ENCODE peak calls at places on chromosomes 13 and 19, in five cellular contexts. G is endothelial cell, X is cardiac fibroblast, T is stomach, Y is nephron progenitor cell. Q is an unnamed sample.
A peak's percentile ranks its signal among the peaks of the same experiment; 100 is the strongest.

GRCh38 chr19:719081-719512 is 10.4 kb downstream of the PALM start:
- DNase-seq in G (no peak), X (peak; percentile 84), T (no peak), Y (no peak), Q (no peak)

GRCh38 chr19:19777692-19778091 is 43.9 kb downstream of the ZNF506 start:
- DNase-seq in G (no peak), X (no peak), T (no peak), Y (no peak), Q (no peak)

GRCh38 chr13:98429977-98430785 is 146.7 kb downstream of the STK24 start:
- DNase-seq in G (no peak), X (no peak), T (no peak), Y (no peak), Q (no peak)

GRCh38 chr13:51895906-51896888 is 34.4 kb downstream of the CCDC70 start:
- DNase-seq in G (peak; percentile 73), X (peak; percentile 78), T (peak; percentile 67), Y (peak; percentile 59), Q (no peak)

GRCh38 chr19:4357095-4357797 is 13.9 kb downstream of the MPND start:
- DNase-seq in G (no peak), X (no peak), T (no peak), Y (no peak), Q (no peak)

GRCh38 chr19:23896912-23897311 is 17.8 kb upstream of the ZNF726 start:
- DNase-seq in G (no peak), X (no peak), T (no peak), Y (no peak), Q (no peak)

GRCh38 chr19:45607071-45608029 is 5.3 kb upstream of the GPR4 start:
- DNase-seq in G (peak; percentile 85), X (peak; percentile 84), T (peak; percentile 80), Y (peak; percentile 89), Q (peak; percentile 40)

GRCh38 chr13:37621811-37622361 is 23.3 kb upstream of the POSTN start:
- DNase-seq in G (no peak), X (peak; percentile 95), T (no peak), Y (no peak), Q (no peak)

GRCh38 chr13:101218484-101218883 is 197.8 kb downstream of the NALCN start:
- DNase-seq in G (no peak), X (no peak), T (no peak), Y (no peak), Q (no peak)

GRCh38 chr13:50936681-50937080 is 27.1 kb downstream of the RNASEH2B start:
- DNase-seq in G (no peak), X (peak; percentile 50), T (no peak), Y (no peak), Q (no peak)

GRCh38 chr19:35354898-35355297 is 3.4 kb upstream of the FFAR3 start:
- DNase-seq in G (no peak), X (no peak), T (no peak), Y (no peak), Q (no peak)

GRCh38 chr13:47139519-47139918 is 242.7 kb upstream of the HTR2A start:
- DNase-seq in G (no peak), X (no peak), T (no peak), Y (no peak), Q (no peak)

GRCh38 chr13:30997697-30998547 is 65.5 kb downstream of the TEX26 start:
- DNase-seq in G (no peak), X (no peak), T (no peak), Y (no peak), Q (no peak)

GRCh38 chr13:50646070-50646469 is 197.4 kb downstream of the DLEU7 start:
- DNase-seq in G (no peak), X (no peak), T (no peak), Y (no peak), Q (no peak)

GRCh38 chr19:13765395-13766094 is 1.2 kb downstream of the MRI1 start:
- DNase-seq in G (no peak), X (no peak), T (no peak), Y (no peak), Q (no peak)

GRCh38 chr19:46069841-46070341 is 29.1 kb upstream of the IGFL4 start:
- DNase-seq in G (no peak), X (peak; percentile 94), T (no peak), Y (no peak), Q (no peak)

GRCh38 chr13:64697226-64697625 is 2532.9 kb downstream of the PCDH9 start:
- DNase-seq in G (no peak), X (peak; percentile 58), T (no peak), Y (no peak), Q (no peak)

GRCh38 chr13:112892759-112893569 is 76.0 kb upstream of the MCF2L start:
- DNase-seq in G (no peak), X (no peak), T (peak; percentile 61), Y (peak; percentile 38), Q (no peak)

GRCh38 chr19:53907193-53907581 is 1.9 kb upstream of the CACNG7 start:
- DNase-seq in G (no peak), X (no peak), T (no peak), Y (no peak), Q (no peak)

GRCh38 chr13:110388141-110388943 is 81.3 kb downstream of the COL4A2 start:
- DNase-seq in G (no peak), X (peak; percentile 81), T (no peak), Y (peak; percentile 40), Q (no peak)

GRCh38 chr19:40190891-40191835 is at the start of gene MAP3K10:
- DNase-seq in G (peak; percentile 69), X (peak; percentile 75), T (peak; percentile 72), Y (peak; percentile 81), Q (peak; percentile 83)

GRCh38 chr13:81686877-81687276 is 1346.0 kb upstream of the SPRY2 start:
- DNase-seq in G (no peak), X (no peak), T (no peak), Y (no peak), Q (no peak)

GRCh38 chr13:74026753-74027152 is 107.5 kb downstream of the KLF12 start:
- DNase-seq in G (peak; percentile 57), X (peak; percentile 15), T (peak; percentile 29), Y (peak; percentile 5), Q (peak; percentile 26)

GRCh38 chr13:99982021-99982740 is 597 bp downstream of the ZIC2 start:
- DNase-seq in G (peak; percentile 47), X (no peak), T (no peak), Y (peak; percentile 61), Q (no peak)

GRCh38 chr13:92510416-92510815 is 716.2 kb upstream of the GPC6 start:
- DNase-seq in G (no peak), X (no peak), T (no peak), Y (no peak), Q (no peak)

GRCh38 chr19:1490020-1490310 is 185 bp downstream of the PCSK4 start:
- DNase-seq in G (no peak), X (no peak), T (no peak), Y (no peak), Q (no peak)

GRCh38 chr13:101626925-101627555 is 174.6 kb downstream of the ITGBL1 start:
- DNase-seq in G (no peak), X (no peak), T (no peak), Y (no peak), Q (no peak)

GRCh38 chr13:27997904-27998522 is 9.5 kb upstream of the URAD start:
- DNase-seq in G (peak; percentile 57), X (peak; percentile 52), T (peak; percentile 54), Y (peak; percentile 60), Q (no peak)
- TF ChIP-seq CTCF in G (no peak), X (peak; percentile 35), T (no peak), Y (peak; percentile 69), Q (no peak)

DNA sequence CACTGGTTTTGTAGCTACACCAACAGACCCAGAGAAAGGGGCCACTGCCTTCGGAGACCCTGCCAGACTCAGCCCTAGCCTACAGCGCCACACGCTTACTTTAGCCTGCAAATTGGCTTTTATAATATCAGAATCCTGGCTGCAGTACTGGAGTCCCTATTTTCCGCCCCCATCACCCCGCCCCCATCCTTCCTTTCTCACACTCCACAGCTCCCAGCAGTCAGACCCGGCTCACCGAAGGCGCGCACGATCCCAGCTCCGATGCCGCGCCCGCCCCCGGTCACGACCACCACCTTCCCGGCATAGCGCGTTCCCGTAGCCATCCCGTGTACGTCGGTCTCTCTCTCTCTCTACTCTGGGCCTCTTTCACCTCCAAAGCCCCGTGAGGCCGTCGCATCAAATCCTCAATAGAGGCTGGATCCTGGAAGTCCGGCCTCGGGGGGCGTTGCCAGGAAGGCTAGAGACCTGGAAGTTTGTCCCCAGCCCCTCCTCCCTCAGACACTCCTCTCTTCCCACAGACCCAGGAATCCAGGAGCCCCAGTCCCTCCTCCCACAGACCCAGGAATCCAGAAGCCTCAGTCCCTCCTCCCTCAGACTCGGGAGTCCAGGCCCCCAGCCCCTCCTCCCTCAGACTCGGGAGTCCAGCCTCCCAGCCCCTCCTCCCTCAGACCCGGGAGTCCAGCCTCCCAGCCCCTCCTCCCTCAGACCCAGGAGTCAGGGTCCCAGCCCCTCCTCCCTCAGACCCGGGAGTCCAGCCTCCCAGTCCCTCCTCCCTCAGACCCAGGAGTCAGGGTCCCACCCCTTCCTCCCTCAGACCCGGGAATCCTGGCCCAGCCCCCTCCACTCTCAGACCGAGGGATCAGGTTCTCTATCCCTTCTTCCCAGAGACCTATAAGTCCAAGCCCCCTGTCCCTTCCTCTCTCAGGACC is at the start of gene HSD17B14:
- DNase-seq in G (peak; percentile 59), X (peak; percentile 65), T (no peak), Y (peak; percentile 71), Q (no peak)
- TF ChIP-seq CTCF in G (peak; percentile 16), X (no peak), T (no peak), Y (no peak), Q (no peak)

DNA sequence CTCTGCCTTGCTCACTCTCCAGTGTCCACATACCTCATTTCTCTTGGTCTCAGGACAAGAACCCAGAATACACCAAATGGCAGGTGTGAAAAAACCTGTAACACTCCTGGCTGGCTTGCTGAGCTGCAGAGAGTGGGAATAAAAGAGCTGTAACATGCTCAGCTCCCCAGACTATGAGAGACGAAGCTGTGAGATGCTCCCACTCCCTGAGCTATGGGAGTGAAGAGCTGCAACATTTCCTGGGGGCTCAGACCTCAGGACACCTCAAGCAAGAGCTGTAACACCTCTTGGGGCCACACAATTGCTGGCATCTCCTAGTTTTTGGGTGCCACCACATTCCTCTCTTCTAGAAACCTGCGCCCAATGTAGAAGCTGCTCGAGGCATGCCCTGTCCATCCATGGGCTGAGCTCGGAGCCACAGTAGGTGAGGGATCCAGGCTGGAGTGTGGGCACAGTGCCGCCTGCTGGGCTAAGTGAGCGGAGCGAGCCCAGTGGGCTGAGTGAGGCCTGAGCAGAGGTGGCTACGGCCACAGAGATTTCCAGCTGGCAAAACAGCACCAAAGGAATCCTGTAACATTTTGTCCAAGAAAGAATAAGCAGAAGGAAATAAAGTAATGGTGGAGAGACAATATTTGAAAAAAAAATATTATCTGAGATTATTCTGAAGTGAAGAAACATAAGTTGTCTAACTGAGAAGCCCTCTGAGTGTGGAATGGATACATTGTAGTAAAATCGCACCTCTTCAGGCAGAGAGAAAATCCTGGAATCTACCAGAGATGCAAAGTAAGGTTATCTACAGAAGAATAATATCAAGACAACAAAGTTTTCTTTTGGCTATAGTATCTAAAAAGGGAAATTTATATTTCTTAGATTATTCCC is 186.2 kb upstream of the PCDH9 start:
- DNase-seq in G (peak; percentile 69), X (peak; percentile 54), T (peak; percentile 29), Y (peak; percentile 65), Q (no peak)
- TF ChIP-seq CTCF in G (peak; percentile 70), X (peak; percentile 99), T (no peak), Y (peak; percentile 68), Q (no peak)

DNA sequence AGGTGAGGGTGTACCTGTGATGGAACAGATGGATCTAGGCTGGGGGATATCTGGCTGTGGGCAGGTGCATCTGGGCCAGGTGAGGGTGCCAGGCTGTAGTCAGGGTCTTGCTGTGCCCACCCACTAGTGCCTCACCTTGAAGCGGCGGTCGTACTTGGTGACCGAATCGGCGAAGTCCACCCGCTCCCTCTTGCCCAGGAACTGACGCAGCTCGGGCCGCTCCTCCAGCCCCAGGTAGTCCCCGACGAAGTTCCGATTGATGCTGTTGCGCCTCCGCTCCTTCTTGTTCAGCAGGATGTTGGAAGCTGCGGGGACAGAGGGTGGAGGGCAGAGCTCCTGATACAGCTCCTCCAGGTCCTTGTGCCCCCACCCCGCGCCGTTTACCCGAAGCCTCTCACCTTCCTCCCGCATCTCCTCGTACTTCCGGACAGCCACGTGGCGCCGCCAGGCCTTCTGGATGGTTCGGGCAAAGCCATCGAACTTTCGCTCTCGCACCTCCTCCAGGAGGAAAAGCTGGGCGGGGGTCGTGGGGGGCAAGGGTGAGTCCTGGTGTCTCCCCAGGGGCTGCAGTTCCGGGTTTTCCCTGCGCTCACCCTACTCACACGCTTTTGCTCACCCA is 16.2 kb upstream of the ZNF414 start:
- DNase-seq in G (no peak), X (no peak), T (no peak), Y (no peak), Q (no peak)
- TF ChIP-seq CTCF in G (no peak), X (no peak), T (no peak), Y (no peak), Q (no peak)